ENCODE peak calls at places on chromosomes 3 and 15, in eight cellular contexts. Y is astrocyte of the spinal cord, C is thoracic aorta, S is dorsolateral prefrontal cortex, X is astrocyte, U is AG09309, N is foreskin fibroblast, B is GM13976. O is an unnamed sample.

GRCh38 chr3:123021986-123022510 is 5.5 kb downstream of the SEMA5B start:
- DNase-seq in Y (no peak), C (no peak), S (no peak), X (no peak), U (no peak), N (no peak), B (no peak), O (no peak)

GRCh38 chr15:51667478-51667877 is 13.8 kb upstream of the SCG3 start:
- DNase-seq in Y (no peak), C (no peak), S (no peak), X (no peak), U (no peak), N (no peak), B (no peak), O (no peak)

GRCh38 chr3:171462224-171462623 is 2.0 kb upstream of the TNIK start:
- DNase-seq in Y (no peak), C (no peak), S (no peak), X (no peak), U (no peak), N (no peak), B (peak; percentile 56), O (no peak)

GRCh38 chr3:55455915-55456314 is 31.2 kb downstream of the WNT5A start:
- DNase-seq in Y (no peak), C (no peak), S (no peak), X (no peak), U (no peak), N (no peak), B (no peak), O (no peak)

GRCh38 chr3:12663311-12663935 is 494 bp downstream of the RAF1 start:
- DNase-seq in Y (no peak), C (peak; percentile 34), S (peak; percentile 74), X (no peak), U (no peak), N (no peak), B (no peak), O (no peak)

GRCh38 chr3:134242649-134243637 is 7.7 kb downstream of the RYK start:
- DNase-seq in Y (peak; percentile 84), C (no peak), S (no peak), X (peak; percentile 89), U (peak; percentile 74), N (peak; percentile 87), B (no peak), O (no peak)

GRCh38 chr15:20340331-20340811 is 201.2 kb downstream of the GOLGA6L6 start:
- DNase-seq in Y (no peak), C (no peak), S (peak; percentile 87), X (no peak), U (no peak), N (no peak), B (peak; percentile 71), O (peak; percentile 40)

GRCh38 chr15:29670945-29671307 is 151.3 kb downstream of the TJP1 start:
- DNase-seq in Y (peak; percentile 79), C (no peak), S (no peak), X (peak; percentile 76), U (peak; percentile 57), N (peak; percentile 83), B (no peak), O (no peak)

GRCh38 chr3:179026636-179027035 is 45.0 kb downstream of the ZMAT3 start:
- DNase-seq in Y (peak; percentile 68), C (no peak), S (no peak), X (peak; percentile 51), U (no peak), N (peak; percentile 19), B (no peak), O (no peak)

GRCh38 chr15:101043911-101044624 is 124.9 kb downstream of the LRRK1 start:
- DNase-seq in Y (no peak), C (no peak), S (peak; percentile 13), X (no peak), U (no peak), N (no peak), B (no peak), O (no peak)

GRCh38 chr15:45187894-45188830 is at the start of gene SHF:
- DNase-seq in Y (peak; percentile 28), C (peak; percentile 32), S (peak; percentile 72), X (peak; percentile 18), U (no peak), N (no peak), B (peak; percentile 89), O (peak; percentile 68)

GRCh38 chr3:122510878-122511481 is 3.8 kb downstream of the KPNA1 start:
- DNase-seq in Y (no peak), C (no peak), S (no peak), X (no peak), U (no peak), N (no peak), B (no peak), O (no peak)

GRCh38 chr15:27358751-27359434 is 387.9 kb downstream of the GABRG3 start:
- DNase-seq in Y (peak; percentile 23), C (no peak), S (peak; percentile 75), X (peak; percentile 8), U (no peak), N (no peak), B (peak; percentile 16), O (peak; percentile 49)

GRCh38 chr15:96860746-96861145 is 530.2 kb downstream of the NR2F2 start:
- DNase-seq in Y (no peak), C (no peak), S (no peak), X (no peak), U (no peak), N (no peak), B (no peak), O (no peak)

GRCh38 chr3:160027541-160028195 is 39.0 kb downstream of the IL12A start:
- DNase-seq in Y (peak; percentile 72), C (no peak), S (no peak), X (peak; percentile 70), U (peak; percentile 53), N (peak; percentile 70), B (peak; percentile 56), O (no peak)

GRCh38 chr3:170714562-170715535 is 129.0 kb upstream of the SLC7A14 start:
- DNase-seq in Y (peak; percentile 79), C (no peak), S (no peak), X (peak; percentile 88), U (no peak), N (peak; percentile 64), B (no peak), O (no peak)

GRCh38 chr3:16846373-16847078 is 38.2 kb upstream of the PLCL2 start:
- DNase-seq in Y (no peak), C (no peak), S (no peak), X (no peak), U (no peak), N (no peak), B (no peak), O (no peak)

GRCh38 chr3:61809879-61810278 is 248.5 kb downstream of the PTPRG start:
- DNase-seq in Y (peak; percentile 43), C (no peak), S (no peak), X (no peak), U (no peak), N (no peak), B (no peak), O (no peak)

GRCh38 chr3:31364711-31365110 is 168.0 kb upstream of the STT3B start:
- DNase-seq in Y (peak; percentile 63), C (no peak), S (no peak), X (peak; percentile 73), U (peak; percentile 10), N (peak; percentile 49), B (no peak), O (no peak)

GRCh38 chr3:53056442-53056841 is 10.6 kb upstream of the SFMBT1 start:
- DNase-seq in Y (no peak), C (no peak), S (no peak), X (no peak), U (no peak), N (no peak), B (no peak), O (no peak)
- TF ChIP-seq CTCF in Y (peak; percentile 31), C (no peak), S (no peak), X (peak; percentile 32), U (peak; percentile 42), N (peak; percentile 21), B (peak; percentile 8), O (peak; percentile 44)

DNA sequence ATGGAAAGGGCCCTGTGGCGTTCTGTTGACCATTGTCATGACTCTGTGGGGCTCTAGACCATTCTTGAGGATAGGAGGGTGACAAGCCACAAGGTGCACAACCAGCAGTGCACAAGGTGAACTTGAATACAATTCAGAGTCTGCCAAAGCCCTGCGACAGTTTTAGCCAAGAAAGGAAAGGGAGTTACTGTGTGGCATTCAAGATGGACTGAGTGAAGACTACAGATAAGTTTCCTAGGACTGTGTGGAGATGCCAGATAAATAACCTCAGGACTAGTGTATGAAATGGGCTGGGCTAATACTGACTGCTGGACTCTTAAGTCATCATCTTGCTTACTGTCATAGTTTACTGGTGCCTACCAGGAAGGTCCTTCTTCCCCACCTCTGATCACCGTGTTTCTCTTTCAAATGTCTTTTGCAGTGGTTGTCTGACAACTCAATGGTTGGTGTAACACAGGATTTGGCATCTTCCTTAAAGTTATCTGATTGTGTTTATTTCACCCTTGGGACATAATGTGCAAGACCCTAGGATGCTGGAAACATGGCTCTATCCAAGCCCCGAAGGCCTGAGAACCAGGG is 27.4 kb downstream of the ACKR2 start:
- DNase-seq in Y (no peak), C (no peak), S (no peak), X (no peak), U (no peak), N (no peak), B (no peak), O (no peak)
- TF ChIP-seq CTCF in Y (no peak), C (no peak), S (no peak), X (no peak), U (no peak), N (no peak), B (no peak), O (no peak)

DNA sequence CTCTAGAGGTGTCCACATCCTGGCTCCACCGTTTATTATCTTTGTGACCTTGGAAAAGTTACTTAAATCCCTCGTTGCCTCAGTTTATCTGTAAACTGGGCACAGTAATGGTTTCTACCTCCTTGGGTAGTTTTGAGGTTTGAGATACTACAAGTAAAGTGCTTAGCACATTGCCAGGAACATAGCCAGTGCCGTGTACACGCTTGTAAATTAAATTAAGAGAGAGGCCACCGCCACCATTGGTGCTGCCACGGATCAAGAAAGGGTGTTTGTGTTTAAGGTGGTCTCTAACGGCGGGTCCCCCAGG is 5.8 kb upstream of the WNT7A start:
- DNase-seq in Y (no peak), C (no peak), S (no peak), X (no peak), U (no peak), N (no peak), B (no peak), O (no peak)
- TF ChIP-seq CTCF in Y (no peak), C (peak; percentile 4), S (no peak), X (no peak), U (no peak), N (no peak), B (no peak), O (no peak)

GRCh38 chr3:5038243-5038642 is 59.0 kb downstream of the BHLHE40 start:
- DNase-seq in Y (no peak), C (no peak), S (no peak), X (no peak), U (no peak), N (no peak), B (no peak), O (no peak)

GRCh38 chr3:5037828-5038227 is 58.6 kb downstream of the BHLHE40 start:
- DNase-seq in Y (no peak), C (no peak), S (no peak), X (no peak), U (no peak), N (no peak), B (no peak), O (no peak)

GRCh38 chr3:5035692-5036535 is 56.7 kb downstream of the BHLHE40 start:
- DNase-seq in Y (no peak), C (no peak), S (no peak), X (no peak), U (no peak), N (no peak), B (no peak), O (no peak)

GRCh38 chr3:5036536-5036833 is 57.2 kb downstream of the BHLHE40 start:
- DNase-seq in Y (no peak), C (no peak), S (no peak), X (no peak), U (no peak), N (no peak), B (no peak), O (no peak)

GRCh38 chr3:5036858-5037257 is 57.6 kb downstream of the BHLHE40 start:
- DNase-seq in Y (no peak), C (no peak), S (no peak), X (no peak), U (no peak), N (no peak), B (no peak), O (no peak)
- TF ChIP-seq CTCF in Y (no peak), C (no peak), S (no peak), X (no peak), U (no peak), N (no peak), B (no peak), O (no peak)